ENCODE peak calls at places on chromosome 10, in six cellular contexts. T is sigmoid colon; Z is cardiac fibroblast; X is activated CD8-positive, alpha-beta memory T cell treated with anti-CD3 and anti-CD28 coated beads for 4 hours; H is small intestine; K is COR-L47. F is an unnamed sample.

GRCh38 chr10:87847550-87847949 is 15.8 kb downstream of the KLLN start:
- DNase-seq in K (no peak), T (no peak), X (no peak), Z (peak), H (no peak), F (no peak)

GRCh38 chr10:12594448-12594944 is 245.1 kb downstream of the CAMK1D start:
- DNase-seq in H (peak), T (no peak), X (no peak), K (no peak), Z (no peak), F (no peak)

GRCh38 chr10:70782401-70783055 is 2.6 kb downstream of the TBATA start:
- DNase-seq in K (no peak), Z (peak), H (no peak), X (no peak), T (no peak), F (no peak)

GRCh38 chr10:30573714-30574422 is 55.7 kb downstream of the LYZL2 start:
- DNase-seq in T (no peak), H (no peak), K (no peak), X (no peak), Z (no peak), F (no peak)

GRCh38 chr10:129675027-129675769 is 208.2 kb downstream of the MGMT start:
- DNase-seq in T (no peak), H (no peak), K (no peak), X (no peak), Z (no peak), F (no peak)

GRCh38 chr10:95605163-95605562 is 44.0 kb upstream of the SORBS1 start:
- DNase-seq in H (no peak), Z (no peak), X (no peak), T (peak), K (no peak), F (no peak)

GRCh38 chr10:70849582-70850016 is 33.9 kb downstream of the SGPL1 start:
- DNase-seq in T (no peak), H (no peak), K (no peak), X (no peak), Z (peak), F (no peak)

GRCh38 chr10:7433861-7434260 is 23.0 kb upstream of the SFMBT2 start:
- DNase-seq in X (no peak), H (no peak), Z (no peak), K (no peak), T (no peak), F (no peak)

GRCh38 chr10:3805791-3806381 is 20.9 kb upstream of the KLF6 start:
- DNase-seq in H (peak), X (no peak), K (peak), Z (peak), T (peak), F (no peak)

GRCh38 chr10:44752451-44753441 is 158.4 kb upstream of the TMEM72 start:
- DNase-seq in T (no peak), X (no peak), K (no peak), Z (peak), H (no peak), F (no peak)

GRCh38 chr10:29522038-29522855 is 112.5 kb downstream of the SVIL start:
- DNase-seq in Z (peak), T (no peak), X (no peak), K (no peak), H (no peak), F (no peak)

GRCh38 chr10:89526396-89526795 is 9.0 kb downstream of the SLC16A12 start:
- DNase-seq in T (no peak), K (no peak), Z (no peak), X (no peak), H (no peak), F (no peak)

GRCh38 chr10:2120781-2121180 is 383.5 kb upstream of the ADARB2 start:
- DNase-seq in Z (no peak), K (no peak), T (no peak), H (no peak), X (no peak), F (no peak)

GRCh38 chr10:127919418-127920191 is 12.7 kb downstream of the PTPRE start:
- DNase-seq in K (no peak), T (peak), Z (peak), H (no peak), X (no peak), F (peak)

GRCh38 chr10:94623572-94623971 is 60.0 kb upstream of the CYP2C18 start:
- DNase-seq in Z (peak), T (no peak), X (no peak), K (no peak), H (no peak), F (peak)

GRCh38 chr10:100182908-100183307 is 2.9 kb downstream of the ERLIN1 start:
- DNase-seq in K (no peak), H (no peak), X (no peak), T (no peak), Z (no peak), F (no peak)

GRCh38 chr10:74968621-74969019 is 142.2 kb downstream of the KAT6B start:
- DNase-seq in K (no peak), T (no peak), Z (no peak), X (no peak), H (no peak), F (no peak)

GRCh38 chr10:4006848-4007247 is 221.8 kb upstream of the KLF6 start:
- DNase-seq in Z (peak), K (no peak), T (no peak), X (no peak), H (no peak), F (no peak)

GRCh38 chr10:131855763-131856401 is 44.9 kb upstream of the PPP2R2D start:
- DNase-seq in K (no peak), X (no peak), Z (no peak), H (no peak), T (peak), F (no peak)

GRCh38 chr10:14508725-14509124 is 178.0 kb upstream of the FRMD4A start:
- DNase-seq in K (no peak), X (no peak), H (no peak), T (no peak), Z (no peak), F (no peak)

GRCh38 chr10:106804992-106805391 is 359.5 kb downstream of the SORCS1 start:
- DNase-seq in X (no peak), T (no peak), Z (no peak), H (no peak), K (no peak), F (no peak)

GRCh38 chr10:114271779-114272167 is 32.7 kb downstream of the VWA2 start:
- DNase-seq in X (no peak), H (no peak), Z (peak), K (no peak), T (peak), F (no peak)

GRCh38 chr10:60140681-60141632 is 234.6 kb upstream of the CCDC6 start:
- DNase-seq in X (no peak), K (peak), H (peak), T (peak), Z (peak), F (peak)

GRCh38 chr10:61778137-61778536 is 115.4 kb downstream of the CABCOCO1 start:
- DNase-seq in T (no peak), K (no peak), H (no peak), X (no peak), Z (no peak), F (no peak)

GRCh38 chr10:132574783-132575319 is 37.3 kb downstream of the INPP5A start:
- DNase-seq in K (no peak), Z (peak), X (no peak), H (no peak), T (peak), F (peak)

GRCh38 chr10:520402-520787 is 169.1 kb downstream of the DIP2C start:
- DNase-seq in H (no peak), Z (no peak), K (no peak), X (no peak), T (peak), F (no peak)

GRCh38 chr10:108872854-108873253 is 1050.5 kb downstream of the XPNPEP1 start:
- DNase-seq in H (no peak), X (no peak), Z (no peak), T (no peak), K (no peak), F (no peak)

GRCh38 chr10:6204063-6204340 is 1.3 kb downstream of the PFKFB3 start:
- DNase-seq in T (no peak), H (peak), X (peak), Z (no peak), K (no peak), F (peak)

GRCh38 chr10:132707121-132707775 is 78.7 kb downstream of the NKX6-2 start:
- DNase-seq in T (peak), Z (no peak), H (peak), X (no peak), K (no peak), F (no peak)

GRCh38 chr10:110042181-110042580 is 34.4 kb downstream of the ADD3 start:
- DNase-seq in K (no peak), Z (peak), H (no peak), X (no peak), T (no peak), F (no peak)

GRCh38 chr10:33421789-33422188 is 87.3 kb upstream of the NRP1 start:
- DNase-seq in X (no peak), T (peak), H (no peak), Z (peak), K (no peak), F (no peak)

GRCh38 chr10:79386637-79387465 is 39.6 kb downstream of the PPIF start:
- DNase-seq in K (no peak), Z (no peak), T (peak), X (no peak), H (no peak), F (peak)

GRCh38 chr10:24882047-24882698 is 70.2 kb downstream of the PRTFDC1 start:
- DNase-seq in X (no peak), T (no peak), Z (peak), H (no peak), K (no peak), F (no peak)

GRCh38 chr10:132201111-132201989 is 14.6 kb downstream of the DPYSL4 start:
- DNase-seq in H (no peak), Z (no peak), T (no peak), K (no peak), X (no peak), F (no peak)

GRCh38 chr10:131933016-131933694 is 32.3 kb downstream of the PPP2R2D start:
- DNase-seq in H (no peak), T (peak), K (no peak), Z (no peak), X (no peak), F (no peak)

GRCh38 chr10:74827045-74827441 is 643 bp downstream of the KAT6B start:
- DNase-seq in Z (no peak), K (no peak), X (no peak), T (no peak), H (no peak), F (no peak)

GRCh38 chr10:14500172-14500765 is 169.5 kb upstream of the FRMD4A start:
- DNase-seq in H (peak), T (no peak), K (no peak), Z (no peak), X (no peak), F (no peak)

GRCh38 chr10:44008270-44008916 is 359.7 kb upstream of the ZNF32 start:
- DNase-seq in X (no peak), K (no peak), H (no peak), Z (peak), T (no peak), F (no peak)

GRCh38 chr10:34804306-34804705 is 10.8 kb downstream of the PARD3 start:
- DNase-seq in T (no peak), K (no peak), Z (no peak), X (no peak), H (no peak), F (no peak)

GRCh38 chr10:132774179-132774904 is 11.6 kb downstream of the NKX6-2 start:
- DNase-seq in X (no peak), H (peak), K (no peak), T (no peak), Z (no peak), F (no peak)